ENCODE peak calls at places on chromosomes 11 and 22, in four cellular contexts. G is K562, Y is HepG2, S is GM12878. A is an unnamed sample.

GRCh38 chr22:32967285-32968101 is 90.7 kb downstream of the SYN3 start:
- DNase-seq in S (no peak), Y (peak; percentile 93), G (no peak), A (no peak)

GRCh38 chr11:125300791-125301218 is 136.3 kb downstream of the PKNOX2 start:
- DNase-seq in Y (no peak), S (no peak), G (no peak), A (no peak)

GRCh38 chr11:45163956-45164575 is 17.6 kb downstream of the PRDM11 start:
- DNase-seq in Y (no peak), G (no peak), S (no peak), A (no peak)

GRCh38 chr11:69540118-69541000 is 58.9 kb downstream of the LINC01488 start:
- DNase-seq in G (peak; percentile 40), S (no peak), Y (peak; percentile 26), A (no peak)

GRCh38 chr11:132846080-132846479 is 686.2 kb downstream of the OPCML start:
- DNase-seq in Y (no peak), G (no peak), S (no peak), A (no peak)

GRCh38 chr11:66861051-66861773 is 4.3 kb downstream of the LRFN4 start:
- DNase-seq in Y (no peak), S (no peak), G (no peak), A (no peak)

GRCh38 chr11:116035972-116036371 is 531.8 kb upstream of the CADM1 start:
- DNase-seq in G (no peak), S (no peak), Y (no peak), A (no peak)

GRCh38 chr11:68798221-68798813 is 43.4 kb downstream of the CPT1A start:
- DNase-seq in S (no peak), Y (peak; percentile 12), G (peak; percentile 59), A (peak; percentile 73)

GRCh38 chr11:9691865-9692264 is 28.0 kb downstream of the SWAP70 start:
- DNase-seq in Y (no peak), G (no peak), S (no peak), A (no peak)

GRCh38 chr11:9687736-9688494 is 24.0 kb downstream of the SWAP70 start:
- DNase-seq in Y (no peak), G (no peak), S (no peak), A (no peak)

GRCh38 chr11:9689721-9690120 is 25.8 kb downstream of the SWAP70 start:
- DNase-seq in S (no peak), Y (no peak), G (no peak), A (no peak)

GRCh38 chr11:9692696-9693095 is 28.8 kb downstream of the SWAP70 start:
- DNase-seq in G (no peak), Y (no peak), S (no peak), A (no peak)

DNA sequence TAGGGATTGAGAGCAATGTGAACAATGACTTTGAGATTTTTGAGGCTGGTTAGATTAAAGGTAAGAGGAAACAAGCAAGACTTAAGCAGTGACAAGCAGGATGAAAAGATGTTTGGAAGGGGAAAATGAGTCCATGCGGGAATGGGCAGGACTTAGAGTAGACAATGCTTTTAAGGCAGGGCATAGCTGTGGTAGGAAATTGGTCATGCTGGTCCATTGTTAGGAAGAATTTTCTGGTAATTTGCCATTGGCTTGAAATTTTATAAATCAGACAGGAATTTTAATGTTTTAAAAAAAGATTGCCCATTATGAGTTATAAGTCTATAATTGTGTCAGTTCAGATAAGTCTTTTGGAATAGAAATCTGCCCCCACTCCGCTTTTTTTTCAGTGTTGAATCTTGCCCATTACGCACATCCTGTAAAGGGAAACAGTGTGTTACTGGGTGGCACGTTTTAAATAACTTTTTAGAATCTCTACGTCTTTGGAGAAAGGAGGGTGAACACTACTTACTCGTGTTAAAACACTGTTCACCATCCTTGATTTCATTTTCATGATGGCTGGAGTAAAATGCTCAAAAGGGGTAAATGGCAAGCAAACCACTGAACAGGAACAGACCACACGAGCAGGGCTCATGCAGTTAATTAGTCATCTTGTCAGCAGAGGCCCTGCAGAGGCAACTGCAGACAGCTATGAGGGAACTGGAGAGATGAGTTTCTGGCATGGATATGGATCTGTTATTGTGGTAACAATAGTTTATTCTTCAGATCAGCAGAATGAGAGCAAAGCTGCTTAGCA is 25.0 kb downstream of the SWAP70 start:
- DNase-seq in S (peak; percentile 81), Y (no peak), G (no peak), A (no peak)
- TF ChIP-seq FOXM1 in S (peak; percentile 55), Y (no peak), G (no peak), A (no peak)

GRCh38 chr22:42562684-42563083 is 8.9 kb downstream of the SERHL2 start:
- DNase-seq in S (no peak), G (peak; percentile 4), Y (no peak), A (no peak)

GRCh38 chr22:42560781-42561180 is 7.0 kb downstream of the SERHL2 start:
- DNase-seq in Y (peak; percentile 35), S (no peak), G (peak; percentile 49), A (peak; percentile 73)

GRCh38 chr22:42560381-42560780 is 6.6 kb downstream of the SERHL2 start:
- DNase-seq in S (no peak), Y (no peak), G (no peak), A (no peak)

GRCh38 chr22:42561856-42562255 is 8.1 kb downstream of the SERHL2 start:
- DNase-seq in Y (no peak), G (no peak), S (no peak), A (no peak)

DNA sequence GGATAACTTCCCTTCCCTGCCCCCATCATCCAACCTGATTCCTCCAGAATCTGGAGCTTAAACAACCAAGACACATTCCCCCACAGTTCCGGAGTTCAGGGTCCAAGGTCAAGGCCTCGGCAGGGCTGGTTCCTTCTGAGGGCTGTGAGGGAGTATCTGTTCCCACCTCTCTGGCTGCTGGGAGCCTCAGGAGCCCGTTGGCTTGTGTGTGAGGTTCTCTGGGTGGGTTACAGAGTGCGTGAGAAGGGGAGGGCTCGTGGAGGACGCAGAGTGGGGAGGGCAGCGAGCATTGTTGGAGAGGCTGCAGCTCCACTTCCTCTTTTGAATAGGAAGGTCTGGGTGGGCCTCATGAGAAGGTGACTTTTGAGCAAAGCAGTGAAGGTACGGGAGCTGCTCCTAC is 8.5 kb downstream of the SERHL2 start:
- DNase-seq in G (no peak), S (no peak), Y (peak; percentile 41), A (no peak)
- TF ChIP-seq TARDBP in G (no peak), S (no peak), Y (no peak), A (no peak)

DNA sequence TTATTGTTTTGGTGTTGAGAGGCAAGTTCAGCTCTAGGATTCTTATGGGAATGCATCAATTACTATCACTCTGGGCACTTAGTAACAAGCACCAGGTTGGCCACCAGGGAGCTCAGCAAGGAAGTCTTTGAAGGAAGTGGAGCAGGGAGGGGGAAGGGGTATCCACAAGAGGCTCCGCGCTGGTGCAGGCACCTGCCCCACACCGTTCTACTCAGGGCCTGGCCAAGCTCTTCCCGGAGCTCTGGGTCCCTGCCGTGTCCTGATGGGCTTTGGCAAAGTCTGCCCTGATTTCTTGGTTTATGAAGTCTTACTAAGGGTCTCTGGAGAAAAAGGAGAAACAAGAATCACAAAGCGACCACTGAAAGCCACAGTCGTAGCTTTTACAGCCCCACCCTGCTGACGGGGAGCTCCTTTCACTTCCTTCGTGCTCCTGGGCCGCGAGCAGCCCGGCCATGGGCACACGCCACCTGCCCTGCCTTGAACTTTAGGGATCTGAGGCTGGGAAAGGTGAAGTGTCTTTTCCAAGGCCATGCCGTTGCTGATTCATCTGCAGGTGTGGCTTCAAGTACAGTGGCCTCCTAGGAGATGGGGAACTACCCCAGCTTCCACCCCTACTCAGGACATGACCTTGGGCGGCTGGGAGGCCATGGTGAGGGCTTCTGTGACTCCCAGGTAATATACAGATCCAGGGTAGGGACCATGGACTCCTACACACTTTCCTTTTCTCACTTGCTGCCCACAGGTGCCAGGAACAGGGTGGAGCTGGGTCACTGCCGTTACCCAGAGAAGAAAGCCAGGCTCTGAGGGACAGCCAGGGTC is 15.9 kb upstream of the LRRC32 start:
- DNase-seq in G (no peak), S (no peak), Y (no peak), A (no peak)
- TF ChIP-seq FOXK2 in G (no peak), S (no peak), Y (no peak), A (no peak)

GRCh38 chr22:46993626-46994025 is 231.2 kb downstream of the TBC1D22A start:
- DNase-seq in S (no peak), Y (no peak), G (no peak), A (no peak)
- TF ChIP-seq FOXM1 in S (no peak), Y (no peak), G (no peak), A (no peak)

GRCh38 chr11:82792822-82793569 is 59.3 kb upstream of the FAM181B start:
- DNase-seq in Y (no peak), G (peak; percentile 54), S (no peak), A (no peak)

GRCh38 chr11:82794490-82794889 is 60.8 kb upstream of the FAM181B start:
- DNase-seq in S (no peak), G (no peak), Y (no peak), A (no peak)

GRCh38 chr11:82791779-82792178 is 58.1 kb upstream of the FAM181B start:
- DNase-seq in S (no peak), Y (no peak), G (peak; percentile 77), A (no peak)

GRCh38 chr11:82792319-82792718 is 58.7 kb upstream of the FAM181B start:
- DNase-seq in Y (no peak), S (no peak), G (no peak), A (no peak)

GRCh38 chr11:82790723-82791487 is 57.2 kb upstream of the FAM181B start:
- DNase-seq in Y (no peak), G (peak; percentile 26), S (no peak), A (no peak)
- TF ChIP-seq TARDBP in Y (no peak), G (no peak), S (no peak), A (no peak)

GRCh38 chr11:1018091-1018490 is 18.4 kb downstream of the MUC6 start:
- DNase-seq in Y (no peak), G (no peak), S (no peak), A (no peak)

GRCh38 chr11:1015826-1016565 is 20.5 kb downstream of the MUC6 start:
- DNase-seq in G (no peak), Y (no peak), S (no peak), A (no peak)

GRCh38 chr11:1019321-1019910 is 17.1 kb downstream of the MUC6 start:
- DNase-seq in S (no peak), Y (no peak), G (no peak), A (no peak)

GRCh38 chr11:1015064-1015463 is 21.5 kb downstream of the MUC6 start:
- DNase-seq in Y (no peak), G (no peak), S (no peak), A (no peak)

GRCh38 chr11:1017269-1018005 is 19.1 kb downstream of the MUC6 start:
- DNase-seq in Y (peak; percentile 7), G (no peak), S (no peak), A (peak; percentile 32)
- TF ChIP-seq FOXK2 in Y (no peak), G (no peak), S (no peak), A (no peak)

DNA sequence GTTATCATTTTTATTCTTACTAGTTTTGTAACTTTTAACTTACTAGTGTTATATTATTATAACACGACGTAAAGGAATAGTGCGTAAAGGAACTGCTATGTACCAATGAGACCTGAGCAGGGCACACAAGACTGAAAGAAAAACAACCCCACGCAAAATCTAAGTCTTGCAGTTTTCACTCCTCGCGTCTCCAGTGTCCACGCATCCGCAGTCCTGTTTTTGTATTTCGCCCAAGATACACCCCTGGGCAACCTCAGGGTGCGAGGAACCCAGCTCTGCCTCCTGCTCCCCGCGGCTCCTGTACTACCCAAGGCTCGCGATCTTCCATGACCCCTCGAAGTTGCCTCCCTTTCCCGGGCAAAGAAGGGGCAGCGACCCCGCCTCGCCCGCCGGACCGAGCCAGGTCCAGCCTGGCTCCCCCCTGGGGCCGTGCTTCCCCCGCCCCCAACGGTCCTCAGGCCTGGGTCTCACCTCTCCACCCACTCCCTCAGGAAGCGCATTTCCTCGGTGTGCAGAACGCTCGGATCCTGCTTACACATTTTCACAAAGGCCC is 403 bp downstream of the ST13 start:
- DNase-seq in S (no peak), G (peak; percentile 60), Y (no peak), A (peak; percentile 32)
- TF ChIP-seq FOXM1 in S (no peak), G (no peak), Y (no peak), A (no peak)